ENCODE peak calls at places on chromosomes 6 and 20, in four cellular contexts. J, X, L and S are unnamed samples.

GRCh38 chr6:68559052-68559451 is 76.0 kb upstream of the ADGRB3 start:
- DNase-seq in J (peak; percentile 9), X (no peak), L (no peak), S (peak; percentile 6)

GRCh38 chr6:73073238-73073637 is 152.1 kb downstream of the KHDC1L start:
- DNase-seq in J (no peak), X (no peak), L (no peak), S (peak; percentile 76)

GRCh38 chr20:19993937-19994667 is 23.1 kb upstream of the NAA20 start:
- DNase-seq in J (no peak), X (no peak), L (peak; percentile 84), S (peak; percentile 94)

GRCh38 chr6:109977791-109978173 is 329 bp upstream of the GPR6 start:
- DNase-seq in J (no peak), X (no peak), L (no peak), S (no peak)

GRCh38 chr6:133854167-133854632 is 34.7 kb upstream of the TCF21 start:
- DNase-seq in J (no peak), X (no peak), L (no peak), S (no peak)

GRCh38 chr6:11632795-11633511 is 95.4 kb downstream of the TMEM170B start:
- DNase-seq in J (no peak), X (no peak), L (no peak), S (peak; percentile 44)

GRCh38 chr20:36126836-36127529 is 27.6 kb upstream of the EPB41L1 start:
- DNase-seq in J (no peak), X (no peak), L (no peak), S (no peak)

GRCh38 chr20:47191074-47191673 is 165.3 kb downstream of the ZMYND8 start:
- DNase-seq in J (no peak), X (no peak), L (peak; percentile 98), S (peak; percentile 90)

GRCh38 chr6:20835315-20836010 is 301.2 kb downstream of the CDKAL1 start:
- DNase-seq in J (no peak), X (no peak), L (no peak), S (no peak)

GRCh38 chr20:45368221-45368980 is 5.4 kb downstream of the SYS1 start:
- DNase-seq in J (no peak), X (peak; percentile 27), L (no peak), S (no peak)

GRCh38 chr6:44211284-44211683 is 5.4 kb upstream of the MYMX start:
- DNase-seq in J (no peak), X (no peak), L (no peak), S (no peak)

GRCh38 chr20:47360489-47361267 is 4.2 kb upstream of the ZMYND8 start:
- DNase-seq in J (peak; percentile 86), X (no peak), L (peak; percentile 79), S (peak; percentile 89)

GRCh38 chr6:54041239-54041638 is 70.0 kb upstream of the MLIP start:
- DNase-seq in J (no peak), X (no peak), L (no peak), S (no peak)

GRCh38 chr6:83509416-83509815 is 2.9 kb upstream of the PRSS35 start:
- DNase-seq in J (no peak), X (no peak), L (no peak), S (peak; percentile 19)

GRCh38 chr6:1535295-1535694 is 74.4 kb upstream of the FOXC1 start:
- DNase-seq in J (no peak), X (peak; percentile 53), L (peak; percentile 69), S (peak; percentile 77)

GRCh38 chr6:169618526-169619490 is 83.0 kb downstream of the WDR27 start:
- DNase-seq in J (no peak), X (no peak), L (peak; percentile 36), S (peak; percentile 62)